ENCODE peak calls at places on chromosomes 13 and 19, in four cellular contexts. K is Daoy; R is astrocyte of the cerebellum; J is effector memory CD4-positive, alpha-beta T cell. I is an unnamed sample.

GRCh38 chr13:104253063-104253680 is 1187.0 kb upstream of the SLC10A2 start:
- DNase-seq in R (no peak), K (no peak), J (no peak), I (no peak)

GRCh38 chr19:31378404-31378803 is 29.2 kb upstream of the TSHZ3 start:
- DNase-seq in R (peak), K (peak), J (no peak), I (no peak)

GRCh38 chr13:34207334-34207733 is 389.4 kb downstream of the RFC3 start:
- DNase-seq in J (no peak), K (peak), R (peak), I (no peak)

GRCh38 chr13:88622362-88622973 is 951.3 kb downstream of the SLITRK5 start:
- DNase-seq in R (no peak), K (no peak), J (no peak), I (no peak)

GRCh38 chr13:99260216-99260615 is 2.0 kb upstream of the GPR18 start:
- DNase-seq in R (no peak), J (no peak), K (no peak), I (no peak)

GRCh38 chr13:30133976-30134375 is 173.4 kb downstream of the KATNAL1 start:
- DNase-seq in R (no peak), J (no peak), K (no peak), I (no peak)

GRCh38 chr19:1354496-1355257 is 29.0 kb upstream of the NDUFS7 start:
- DNase-seq in R (peak), K (peak), J (peak), I (peak)

GRCh38 chr13:45349438-45349837 is 8.5 kb upstream of the TPT1 start:
- DNase-seq in J (no peak), R (no peak), K (no peak), I (no peak)

GRCh38 chr13:50200562-50200961 is 185.3 kb downstream of the KCNRG start:
- DNase-seq in J (no peak), R (no peak), K (no peak), I (no peak)

GRCh38 chr19:47618771-47619170 is 9.8 kb downstream of the BICRA start:
- DNase-seq in R (no peak), K (peak), J (no peak), I (peak)

GRCh38 chr19:35348909-35349611 is 1.4 kb downstream of the FFAR1 start:
- DNase-seq in K (no peak), J (no peak), R (no peak), I (no peak)

GRCh38 chr13:50222569-50223332 is 207.5 kb downstream of the KCNRG start:
- DNase-seq in R (peak), J (no peak), K (peak), I (peak)

GRCh38 chr19:40639638-40639982 is 38.4 kb downstream of the LTBP4 start:
- DNase-seq in K (no peak), R (no peak), J (no peak), I (no peak)

GRCh38 chr13:27269114-27269665 is 1.4 kb upstream of the RASL11A start:
- DNase-seq in R (no peak), K (no peak), J (no peak), I (no peak)

GRCh38 chr13:47005761-47006414 is 109.0 kb upstream of the HTR2A start:
- DNase-seq in R (no peak), K (no peak), J (no peak), I (no peak)

GRCh38 chr13:75469087-75469486 is 12.9 kb downstream of the TBC1D4 start:
- DNase-seq in J (no peak), R (no peak), K (no peak), I (no peak)

GRCh38 chr19:47232422-47233211 is 1.6 kb upstream of the BBC3 start:
- DNase-seq in K (peak), R (no peak), J (no peak), I (no peak)

GRCh38 chr13:42048625-42049453 is at the start of gene DGKH:
- DNase-seq in K (peak), J (peak), R (no peak), I (peak)

GRCh38 chr13:71677114-71677513 is 189.9 kb downstream of the DACH1 start:
- DNase-seq in K (no peak), R (no peak), J (no peak), I (no peak)

GRCh38 chr13:60707878-60708277 is 310.9 kb downstream of the TDRD3 start:
- DNase-seq in J (no peak), K (no peak), R (no peak), I (no peak)

GRCh38 chr13:25170554-25171107 is 1.5 kb downstream of the AMER2 start:
- DNase-seq in J (no peak), K (peak), R (no peak), I (peak)

GRCh38 chr19:582497-583197 is 7.0 kb upstream of the HCN2 start:
- DNase-seq in J (no peak), R (no peak), K (no peak), I (no peak)

GRCh38 chr13:112943309-112944125 is 25.5 kb upstream of the MCF2L start:
- DNase-seq in J (no peak), K (peak), R (no peak), I (peak)

GRCh38 chr19:45151821-45152503 is 8.8 kb downstream of the NKPD1 start:
- DNase-seq in R (no peak), J (no peak), K (no peak), I (no peak)

GRCh38 chr19:20321139-20321656 is 154.2 kb downstream of the ZNF486 start:
- DNase-seq in J (no peak), K (no peak), R (no peak), I (no peak)

GRCh38 chr19:38706792-38707511 is 37.3 kb downstream of the CAPN12 start:
- DNase-seq in K (no peak), R (no peak), J (no peak), I (no peak)

GRCh38 chr13:92158335-92158734 is 759.9 kb downstream of the GPC5 start:
- DNase-seq in J (no peak), R (no peak), K (no peak), I (no peak)

I was measured in G401.